ENCODE peak calls at places on chromosomes 11 and 22, in seven cellular contexts. K is A549; A is K562; Z is thoracic aorta; E is CD8-positive, alpha-beta memory T cell; U is cardiac muscle cell; D is sigmoid colon. G is an unnamed sample.
A peak's percentile ranks its signal among the peaks of the same experiment; 100 is the strongest.

GRCh38 chr11:573146-573759 is 3.0 kb upstream of the PHRF1 start:
- DNase-seq in K (no peak), A (no peak), Z (no peak), E (no peak), U (no peak), D (no peak), G (no peak)

GRCh38 chr11:77322926-77323590 is 21.6 kb upstream of the GDPD4 start:
- DNase-seq in K (no peak), A (no peak), Z (no peak), E (no peak), U (no peak), D (no peak), G (peak; percentile 52)

GRCh38 chr11:35539781-35540281 is 14.4 kb upstream of the PAMR1 start:
- DNase-seq in K (no peak), A (no peak), Z (no peak), E (no peak), U (no peak), D (peak; percentile 90), G (no peak)

GRCh38 chr11:107731911-107732310 is 20.1 kb upstream of the SLN start:
- DNase-seq in K (no peak), A (no peak), Z (no peak), E (no peak), U (no peak), D (no peak), G (no peak)

GRCh38 chr11:73353422-73353821 is 22.8 kb upstream of the RELT start:
- DNase-seq in K (no peak), A (no peak), Z (no peak), E (no peak), U (no peak), D (no peak), G (no peak)

GRCh38 chr11:14119357-14119756 is 156.8 kb downstream of the SPON1 start:
- DNase-seq in K (no peak), A (no peak), Z (no peak), E (no peak), U (peak; percentile 9), D (no peak), G (no peak)

GRCh38 chr11:75429902-75430691 is 2.9 kb downstream of the KLHL35 start:
- DNase-seq in K (peak; percentile 57), A (no peak), Z (no peak), E (peak; percentile 69), U (peak; percentile 83), D (peak; percentile 65), G (peak; percentile 69)

GRCh38 chr22:24466831-24467249 is 28.3 kb upstream of the UPB1 start:
- DNase-seq in K (no peak), A (peak; percentile 60), Z (no peak), E (no peak), U (peak; percentile 62), D (no peak), G (no peak)

GRCh38 chr11:60193687-60194433 is 11.0 kb upstream of the MS4A6A start:
- DNase-seq in K (peak; percentile 32), A (peak; percentile 75), Z (no peak), E (no peak), U (peak; percentile 35), D (no peak), G (peak; percentile 67)

GRCh38 chr11:19953342-19953741 is 206.9 kb downstream of the DBX1 start:
- DNase-seq in K (peak; percentile 21), A (no peak), Z (no peak), E (no peak), U (no peak), D (no peak), G (no peak)

GRCh38 chr11:64868904-64869570 is 9.4 kb downstream of the EHD1 start:
- DNase-seq in K (peak; percentile 72), A (no peak), Z (no peak), E (no peak), U (peak; percentile 65), D (no peak), G (no peak)

GRCh38 chr11:134125507-134125906 is 56.6 kb downstream of the JAM3 start:
- DNase-seq in K (no peak), A (no peak), Z (no peak), E (no peak), U (peak; percentile 9), D (no peak), G (no peak)

GRCh38 chr11:91066648-91067047 is 843.8 kb upstream of the CHORDC1 start:
- DNase-seq in K (no peak), A (no peak), Z (no peak), E (no peak), U (no peak), D (no peak), G (no peak)

GRCh38 chr22:31933816-31934482 is 10.4 kb upstream of the YWHAH start:
- DNase-seq in K (no peak), A (no peak), Z (no peak), E (no peak), U (no peak), D (no peak), G (no peak)

GRCh38 chr22:39309364-39309861 is 10.0 kb downstream of the RPL3 start:
- DNase-seq in K (no peak), A (no peak), Z (no peak), E (no peak), U (no peak), D (no peak), G (no peak)

GRCh38 chr11:134531331-134532135 is 119.5 kb upstream of the B3GAT1 start:
- DNase-seq in K (no peak), A (no peak), Z (no peak), E (peak; percentile 39), U (peak; percentile 37), D (peak; percentile 50), G (no peak)

GRCh38 chr11:46260161-46260560 is 17.3 kb upstream of the CREB3L1 start:
- DNase-seq in K (no peak), A (no peak), Z (no peak), E (no peak), U (no peak), D (no peak), G (no peak)

GRCh38 chr11:5267033-5267563 is 2.6 kb downstream of the HBE1 start:
- DNase-seq in K (no peak), A (peak; percentile 72), Z (no peak), E (no peak), U (no peak), D (no peak), G (no peak)

GRCh38 chr11:131824766-131825165 is 454.4 kb downstream of the NTM start:
- DNase-seq in K (no peak), A (no peak), Z (no peak), E (no peak), U (no peak), D (no peak), G (no peak)

GRCh38 chr11:132035736-132036135 is 665.3 kb downstream of the NTM start:
- DNase-seq in K (no peak), A (no peak), Z (no peak), E (no peak), U (no peak), D (no peak), G (no peak)

GRCh38 chr11:35281169-35281591 is 138.2 kb downstream of the SLC1A2 start:
- DNase-seq in K (no peak), A (no peak), Z (no peak), E (no peak), U (no peak), D (no peak), G (no peak)

GRCh38 chr11:2193099-2193886 is 21.7 kb upstream of the TH start:
- DNase-seq in K (no peak), A (peak; percentile 47), Z (no peak), E (no peak), U (peak; percentile 48), D (no peak), G (peak; percentile 36)

GRCh38 chr11:120739780-120740179 is 228.2 kb downstream of the GRIK4 start:
- DNase-seq in K (no peak), A (no peak), Z (no peak), E (no peak), U (no peak), D (no peak), G (no peak)

GRCh38 chr11:28071305-28071704 is 36.7 kb downstream of the KIF18A start:
- DNase-seq in K (no peak), A (no peak), Z (no peak), E (no peak), U (no peak), D (no peak), G (no peak)
- H3K27ac ChIP-seq in K (no peak overlapping the region), A (no peak overlapping the region), Z (no peak overlapping the region), E (no peak overlapping the region), U (no peak overlapping the region), D (no peak overlapping the region), G (no peak overlapping the region)

DNA sequence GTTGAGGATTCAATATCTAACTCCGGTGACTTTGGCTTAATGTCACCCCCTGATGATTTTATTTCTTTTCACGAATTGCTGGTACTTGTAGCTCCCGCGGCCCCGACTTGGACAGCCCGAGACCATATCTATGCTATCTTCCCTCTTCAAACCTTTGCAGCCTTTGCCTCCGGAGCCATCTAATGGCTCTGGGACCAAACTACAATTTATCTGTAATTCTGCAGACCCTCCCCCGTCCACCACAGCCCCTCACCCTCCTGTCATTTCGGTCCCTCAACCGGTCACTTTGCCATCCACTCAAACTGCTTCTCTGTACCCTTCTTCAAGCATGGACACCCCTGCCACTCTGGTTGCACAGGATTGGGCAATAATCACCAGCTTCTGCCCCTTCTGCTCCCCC is 25.7 kb upstream of the ALDH3B2 start:
- DNase-seq in K (no peak), A (no peak), Z (no peak), E (no peak), U (no peak), D (no peak), G (no peak)
- H3K27ac ChIP-seq in K (no peak overlapping the region), A (no peak overlapping the region), Z (no peak overlapping the region), E (no peak overlapping the region), U (no peak overlapping the region), D (no peak overlapping the region), G (no peak overlapping the region)

DNA sequence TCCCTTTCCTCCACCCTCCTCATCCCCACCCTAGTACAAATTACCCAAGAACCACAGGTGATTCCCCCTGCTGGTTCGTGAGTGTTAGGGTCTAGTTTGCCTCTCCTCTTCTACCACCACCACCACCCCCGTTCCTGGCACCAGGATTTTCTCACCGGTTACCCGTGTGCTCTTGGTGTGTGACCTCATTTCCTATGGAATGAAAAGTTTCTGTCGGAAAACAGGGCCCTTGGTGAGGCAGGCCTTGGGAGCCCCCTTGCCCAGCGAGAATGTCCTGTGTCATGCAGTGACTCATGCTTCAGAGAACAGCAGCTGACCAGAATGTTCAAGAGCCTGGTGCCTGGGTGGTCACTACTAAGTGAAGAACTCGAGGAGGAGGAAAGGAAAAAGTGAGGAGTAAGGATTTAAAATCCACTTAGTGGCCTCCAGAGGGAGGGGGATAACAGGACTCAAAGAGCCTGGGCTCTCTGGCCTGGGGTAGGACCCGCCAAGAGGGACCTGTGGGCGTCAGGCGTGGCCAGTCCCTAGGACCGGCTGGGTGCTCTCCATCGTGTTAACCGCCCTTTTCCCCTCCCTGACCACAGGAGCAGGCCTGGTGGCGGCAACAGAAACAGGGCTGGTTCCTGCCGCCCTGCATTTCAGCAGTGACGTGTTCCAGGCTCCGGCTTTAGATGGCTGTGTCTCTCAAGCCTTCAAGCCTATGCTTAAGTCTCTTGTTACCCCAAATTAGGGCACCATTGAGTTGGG is 30.2 kb downstream of the C22orf31 start:
- DNase-seq in K (peak; percentile 64), A (peak; percentile 79), Z (peak; percentile 79), E (no peak), U (peak; percentile 75), D (peak; percentile 87), G (no peak)
- H3K27ac ChIP-seq in K (peak overlapping the region; percentile 97), A (peak overlapping the region; percentile 89), Z (peak overlapping the region; percentile 93), E (peak overlapping the region; percentile 35), U (peak overlapping the region; percentile 93), D (peak overlapping the region; percentile 83), G (no peak overlapping the region)

DNA sequence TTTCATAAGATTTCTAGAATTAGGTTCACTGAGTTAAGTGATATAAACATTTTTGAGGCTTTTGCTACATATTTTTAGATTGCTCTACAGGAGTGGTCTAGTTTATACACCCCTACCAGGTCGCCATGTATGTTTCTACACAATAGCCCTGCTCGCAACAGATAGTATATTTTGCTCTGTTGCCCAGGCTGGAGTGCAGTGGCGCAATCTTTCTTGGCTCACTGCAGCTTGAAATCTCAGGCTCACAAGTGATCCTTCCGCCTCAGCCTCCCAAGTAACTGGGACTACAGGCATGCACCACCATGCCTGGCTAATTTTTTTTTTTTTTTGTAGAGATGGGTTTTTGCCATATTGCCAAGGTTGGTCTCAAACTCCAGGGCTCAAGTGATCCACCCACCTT is 10.4 kb downstream of the ZNRF3 start:
- DNase-seq in K (no peak), A (no peak), Z (no peak), E (no peak), U (no peak), D (peak; percentile 26), G (no peak)
- H3K27ac ChIP-seq in K (no peak overlapping the region), A (no peak overlapping the region), Z (no peak overlapping the region), E (no peak overlapping the region), U (peak overlapping the region; percentile 78), D (no peak overlapping the region), G (no peak overlapping the region)

G was measured in small intestine.